ENCODE peak calls at places on chromosomes 11 and 22, in five cellular contexts. B, K, X, Q and I are unnamed samples.
A peak's percentile ranks its signal among the peaks of the same experiment; 100 is the strongest.

GRCh38 chr11:68408512-68408911 is 52.0 kb upstream of the PPP6R3 start:
- DNase-seq in X (no peak), Q (peak; percentile 51), B (no peak), K (no peak), I (no peak)

GRCh38 chr11:44785856-44786606 is 59.3 kb downstream of the TSPAN18 start:
- DNase-seq in K (no peak), X (no peak), Q (no peak), B (peak; percentile 5), I (no peak)

GRCh38 chr22:50170453-50171318 is at the start of gene PANX2:
- DNase-seq in X (no peak), Q (peak; percentile 62), K (no peak), B (no peak), I (no peak)

GRCh38 chr22:38955250-38955775 is 2.1 kb upstream of the APOBEC3A start:
- DNase-seq in B (no peak), X (no peak), Q (no peak), K (no peak), I (no peak)

GRCh38 chr11:70176940-70177689 is 26.0 kb upstream of the FADD start:
- DNase-seq in K (peak; percentile 60), X (peak; percentile 80), Q (peak; percentile 67), B (peak; percentile 60), I (peak; percentile 40)

GRCh38 chr11:114822038-114822437 is 143.7 kb downstream of the NXPE2 start:
- DNase-seq in K (no peak), X (no peak), B (no peak), Q (no peak), I (no peak)

GRCh38 chr22:30253205-30253852 is 6.8 kb upstream of the LIF start:
- DNase-seq in B (no peak), K (no peak), X (no peak), Q (no peak), I (no peak)

GRCh38 chr11:95714853-95715776 is 74.5 kb downstream of the FAM76B start:
- DNase-seq in B (no peak), X (no peak), K (no peak), Q (no peak), I (no peak)

GRCh38 chr11:12801976-12802375 is 127.8 kb downstream of the TEAD1 start:
- DNase-seq in X (no peak), Q (peak; percentile 43), B (no peak), K (no peak), I (no peak)

GRCh38 chr11:235180-235997 is 753 bp downstream of the SIRT3 start:
- DNase-seq in Q (no peak), K (no peak), B (peak; percentile 78), X (no peak), I (no peak)

GRCh38 chr11:877565-877964 is 33.0 kb downstream of the CHID1 start:
- DNase-seq in X (no peak), K (no peak), Q (peak; percentile 70), B (peak; percentile 36), I (no peak)

GRCh38 chr11:46513934-46514342 is 79.9 kb downstream of the AMBRA1 start:
- DNase-seq in Q (peak; percentile 5), K (no peak), X (no peak), B (no peak), I (no peak)

GRCh38 chr22:19800761-19801244 is 40.2 kb downstream of the TBX1 start:
- DNase-seq in Q (peak; percentile 2), B (no peak), K (peak; percentile 41), X (no peak), I (no peak)

GRCh38 chr11:128208329-128209220 is 378.8 kb downstream of the ETS1 start:
- DNase-seq in B (no peak), Q (no peak), X (no peak), K (no peak), I (no peak)

GRCh38 chr11:120215634-120216033 is 4.8 kb downstream of the OAF start:
- DNase-seq in Q (peak; percentile 19), X (no peak), B (no peak), K (no peak), I (no peak)

GRCh38 chr22:30453731-30454510 is 17.9 kb downstream of the SEC14L3 start:
- DNase-seq in K (peak; percentile 75), B (no peak), Q (peak; percentile 43), X (no peak), I (no peak)

GRCh38 chr11:47924184-47924671 is 56.1 kb upstream of the PTPRJ start:
- DNase-seq in X (no peak), B (no peak), Q (peak; percentile 85), K (peak; percentile 60), I (no peak)

GRCh38 chr11:11129118-11129517 is 223.9 kb downstream of the CSNK2A3 start:
- DNase-seq in Q (no peak), B (no peak), X (no peak), K (no peak), I (no peak)

GRCh38 chr11:95556342-95557151 is 233.0 kb downstream of the FAM76B start:
- DNase-seq in K (no peak), Q (no peak), X (peak; percentile 26), B (peak; percentile 51), I (no peak)

GRCh38 chr11:117443269-117444186 is 115.9 kb downstream of the CEP164 start:
- DNase-seq in B (peak; percentile 33), X (peak; percentile 66), K (no peak), Q (peak; percentile 85), I (no peak)

GRCh38 chr11:88104408-88104807 is 70.8 kb downstream of the RAB38 start:
- DNase-seq in K (no peak), Q (peak; percentile 74), B (no peak), X (no peak), I (no peak)

GRCh38 chr22:47027766-47028165 is 265.3 kb downstream of the TBC1D22A start:
- DNase-seq in K (peak; percentile 29), Q (no peak), X (no peak), B (no peak), I (no peak)

GRCh38 chr11:49995559-49995958 is 13.2 kb upstream of the OR4C12 start:
- DNase-seq in Q (peak; percentile 87), K (no peak), B (peak; percentile 43), X (no peak), I (no peak)

GRCh38 chr11:126226334-126227084 is 14.9 kb downstream of the FAM118B start:
- DNase-seq in B (no peak), Q (no peak), K (no peak), X (no peak), I (no peak)

GRCh38 chr11:60847281-60847680 is 5.4 kb downstream of the CCDC86 start:
- DNase-seq in Q (no peak), X (no peak), K (no peak), B (no peak), I (no peak)

GRCh38 chr11:63673579-63673978 is 2.4 kb upstream of the ATL3 start:
- DNase-seq in X (no peak), Q (no peak), K (no peak), B (no peak), I (no peak)

GRCh38 chr11:133896028-133896427 is 50.7 kb upstream of the SPATA19 start:
- DNase-seq in K (no peak), Q (no peak), B (no peak), X (no peak), I (no peak)

GRCh38 chr11:12664410-12664809 is 9.8 kb upstream of the TEAD1 start:
- DNase-seq in B (no peak), X (no peak), K (no peak), Q (no peak), I (no peak)

GRCh38 chr11:45347343-45347742 is 61.2 kb upstream of the SYT13 start:
- DNase-seq in K (no peak), B (no peak), Q (no peak), X (no peak), I (no peak)

GRCh38 chr22:44147821-44148574 is 32.7 kb upstream of the PARVG start:
- DNase-seq in Q (no peak), K (no peak), B (no peak), X (no peak), I (no peak)

GRCh38 chr22:39153220-39153860 is 860 bp upstream of the CBX7 start:
- DNase-seq in K (peak; percentile 49), Q (no peak), B (no peak), X (no peak), I (no peak)

GRCh38 chr11:119282495-119282894 is 34.4 kb downstream of the MCAM start:
- DNase-seq in K (no peak), B (no peak), Q (no peak), X (no peak), I (no peak)

GRCh38 chr11:128669491-128669890 is 24.4 kb upstream of the FLI1 start:
- DNase-seq in X (no peak), Q (no peak), K (no peak), B (no peak), I (no peak)

GRCh38 chr11:15958939-15959338 is 397.4 kb downstream of the SOX6 start:
- DNase-seq in B (no peak), Q (no peak), X (no peak), K (no peak), I (no peak)

GRCh38 chr11:269146-269890 is 8.9 kb upstream of the NLRP6 start:
- DNase-seq in K (no peak), B (peak; percentile 79), Q (peak; percentile 41), X (no peak), I (no peak)

GRCh38 chr11:1628506-1629325 is 859 bp upstream of the KRTAP5-5 start:
- DNase-seq in X (peak; percentile 86), K (peak; percentile 62), B (peak; percentile 69), Q (peak; percentile 76), I (peak; percentile 42)